ENCODE peak calls at places on chromosomes 4 and X, in four cellular contexts. D is H1, F is SK-N-SH, Y is K562. Q is an unnamed sample.

GRCh38 chr4:10058371-10058770 is 37.1 kb upstream of the SLC2A9 start:
- DNase-seq in Y (no peak), D (no peak), F (no peak), Q (no peak)

GRCh38 chrX:32155044-32155638 is 1056.2 kb downstream of the DMD start:
- DNase-seq in F (peak), Y (no peak), D (no peak), Q (no peak)

GRCh38 chr4:1509366-1509765 is 103.1 kb upstream of the NKX1-1 start:
- DNase-seq in Y (no peak), D (no peak), F (no peak), Q (peak)

GRCh38 chr4:127698789-127699200 is 31.4 kb upstream of the SLC25A31 start:
- DNase-seq in F (no peak), D (no peak), Y (no peak), Q (no peak)

GRCh38 chr4:158787718-158788441 is 19.1 kb downstream of the FNIP2 start:
- DNase-seq in D (no peak), F (no peak), Y (no peak), Q (no peak)

GRCh38 chr4:8685831-8686230 is 93.3 kb downstream of the CPZ start:
- DNase-seq in Y (no peak), F (no peak), D (no peak), Q (peak)

GRCh38 chrX:74133156-74133796 is 170.7 kb upstream of the ZCCHC13 start:
- DNase-seq in D (no peak), F (peak), Y (peak), Q (no peak)

GRCh38 chrX:103211012-103211715 is 3.7 kb upstream of the BEX4 start:
- DNase-seq in D (no peak), F (peak), Y (no peak), Q (peak)

GRCh38 chrX:40471965-40472648 is 108.7 kb upstream of the ATP6AP2 start:
- DNase-seq in Y (peak), D (no peak), F (peak), Q (peak)

GRCh38 chrX:26822448-26822847 is 606.5 kb downstream of the MAGEB5 start:
- DNase-seq in Y (no peak), D (peak), F (no peak), Q (peak)

GRCh38 chr4:113837397-113837796 is 75.9 kb upstream of the CAMK2D start:
- DNase-seq in D (no peak), F (no peak), Y (no peak), Q (no peak)

GRCh38 chr4:107133965-107134364 is 97.9 kb upstream of the DKK2 start:
- DNase-seq in F (no peak), Y (no peak), D (no peak), Q (no peak)

GRCh38 chr4:120007171-120007894 is 59.3 kb downstream of the MAD2L1 start:
- DNase-seq in Y (no peak), D (no peak), F (no peak), Q (no peak)

GRCh38 chrX:43559643-43560042 is 96.5 kb upstream of the MAOA start:
- DNase-seq in D (peak), Y (peak), F (peak), Q (peak)

GRCh38 chrX:73977542-73978169 is 326.3 kb upstream of the ZCCHC13 start:
- DNase-seq in F (no peak), D (no peak), Y (no peak), Q (no peak)

GRCh38 chrX:154827194-154827593 is 7.3 kb downstream of the SMIM9 start:
- DNase-seq in F (no peak), D (no peak), Y (no peak), Q (no peak)

GRCh38 chrX:97637289-97637688 is 753.6 kb downstream of the RPA4 start:
- DNase-seq in D (no peak), Y (no peak), F (no peak), Q (no peak)

GRCh38 chr4:150005537-150005936 is 72.7 kb upstream of the DCLK2 start:
- DNase-seq in F (no peak), D (no peak), Y (no peak), Q (no peak)

GRCh38 chr4:139176299-139177048 is 544 bp downstream of the ELF2 start:
- DNase-seq in F (peak), Y (peak), D (no peak), Q (peak)

GRCh38 chr4:48311896-48312295 is 29.4 kb upstream of the SLAIN2 start:
- DNase-seq in D (no peak), Y (no peak), F (no peak), Q (no peak)

GRCh38 chr4:6674500-6675149 is 19.1 kb upstream of the S100P start:
- DNase-seq in D (no peak), F (peak), Y (peak), Q (no peak)

GRCh38 chr4:126661194-126661593 is 971.6 kb upstream of the INTU start:
- DNase-seq in F (no peak), D (no peak), Y (peak), Q (no peak)

GRCh38 chr4:86247906-86248305 is 111.9 kb downstream of the MAPK10 start:
- DNase-seq in D (no peak), F (no peak), Y (no peak), Q (no peak)

GRCh38 chrX:17814557-17814956 is 46.5 kb downstream of the RAI2 start:
- DNase-seq in F (no peak), D (no peak), Y (no peak), Q (no peak)

GRCh38 chrX:68721546-68721945 is 74.1 kb downstream of the STARD8 start:
- DNase-seq in Y (no peak), D (no peak), F (no peak), Q (no peak)

GRCh38 chr4:188455353-188455752 is 316.1 kb downstream of the TRIML1 start:
- DNase-seq in F (no peak), Y (no peak), D (no peak), Q (no peak)

GRCh38 chr4:148065069-148065468 is 333.2 kb downstream of the ARHGAP10 start:
- DNase-seq in F (no peak), Y (no peak), D (no peak), Q (no peak)

GRCh38 chr4:38105475-38105874 is 145.3 kb downstream of the PTTG2 start:
- DNase-seq in D (no peak), Y (no peak), F (no peak), Q (no peak)

GRCh38 chr4:54255881-54256280 is 26.8 kb downstream of the PDGFRA start:
- DNase-seq in F (no peak), Y (no peak), D (no peak), Q (no peak)

GRCh38 chr4:101418055-101418454 is 70.7 kb upstream of the PPP3CA start:
- DNase-seq in D (no peak), F (no peak), Y (no peak), Q (no peak)

GRCh38 chr4:144594471-144594986 is 51.4 kb upstream of the HHIP start:
- DNase-seq in Y (no peak), F (no peak), D (no peak), Q (no peak)

GRCh38 chr4:71254451-71255012 is 84.3 kb upstream of the SLC4A4 start:
- DNase-seq in Y (no peak), F (no peak), D (no peak), Q (no peak)

GRCh38 chrX:103818844-103819243 is 13.2 kb downstream of the RAB9B start:
- DNase-seq in Y (no peak), F (no peak), D (no peak), Q (no peak)

GRCh38 chr4:140359571-140360427 is 13.6 kb upstream of the SCOC start:
- DNase-seq in Y (peak), D (peak), F (peak), Q (peak)

GRCh38 chr4:139555705-139556070 is 331 bp downstream of the SETD7 start:
- DNase-seq in F (peak), D (no peak), Y (no peak), Q (no peak)

GRCh38 chr4:14856927-14857220 is 145.4 kb upstream of the CPEB2 start:
- DNase-seq in Y (no peak), D (no peak), F (no peak), Q (no peak)

GRCh38 chr4:98599617-98600016 is 58.8 kb downstream of the TSPAN5 start:
- DNase-seq in D (no peak), Y (no peak), F (no peak), Q (no peak)

GRCh38 chrX:103573205-103573604 is 12.1 kb upstream of the TCEAL4 start:
- DNase-seq in F (no peak), Y (no peak), D (no peak), Q (no peak)

DNA sequence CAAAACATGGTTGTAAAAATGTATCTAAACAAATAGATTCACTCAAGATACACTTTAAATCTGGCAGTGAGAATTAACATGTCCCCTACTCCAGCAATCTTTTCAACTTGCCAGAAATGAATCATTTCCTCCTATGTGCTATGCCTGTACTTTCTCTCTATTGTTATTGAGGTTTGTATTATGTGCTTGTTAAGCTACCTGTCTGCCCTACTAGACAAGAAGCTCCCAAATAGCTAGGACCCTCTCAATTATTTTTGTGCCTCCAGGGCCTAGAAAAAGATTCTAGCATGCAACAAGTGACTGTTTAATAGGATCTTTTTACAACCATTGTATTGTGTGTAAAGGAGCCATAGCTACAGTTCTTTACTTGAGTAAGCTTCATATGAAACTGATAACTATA is 3.5 kb upstream of the SAP30 start:
- DNase-seq in D (no peak), Y (no peak), F (no peak), Q (no peak)
- TF ChIP-seq TEAD4 in D (no peak), Y (no peak), F (no peak), Q (no peak)

GRCh38 chr4:74714731-74715130 is 79.6 kb downstream of the BTC start:
- DNase-seq in D (no peak), Y (no peak), F (no peak), Q (no peak)
- TF ChIP-seq TEAD4 in D (no peak), Y (no peak), F (no peak), Q (no peak)

GRCh38 chrX:132565273-132565672 is 76.4 kb upstream of the MBNL3 start:
- DNase-seq in D (no peak), Y (no peak), F (no peak), Q (no peak)

GRCh38 chrX:132564026-132564425 is 75.2 kb upstream of the MBNL3 start:
- DNase-seq in D (no peak), Y (no peak), F (no peak), Q (no peak)

GRCh38 chrX:132568291-132568690 is 79.5 kb upstream of the MBNL3 start:
- DNase-seq in D (no peak), Y (no peak), F (no peak), Q (no peak)
- TF ChIP-seq TEAD4 in D (no peak), Y (no peak), F (no peak), Q (no peak)

GRCh38 chrX:105706041-105706440 is 116.3 kb upstream of the NRK start:
- DNase-seq in Y (no peak), F (no peak), D (no peak), Q (no peak)
- TF ChIP-seq TEAD4 in Y (no peak), F (no peak), D (no peak), Q (no peak)